ENCODE peak calls at places on chromosome 13, in four cellular contexts. G, W, L and X are unnamed samples.

GRCh38 chr13:105679832-105680231 is 855.6 kb downstream of the EFNB2 start:
- DNase-seq in L (no peak), W (no peak), G (no peak), X (no peak)

GRCh38 chr13:32086366-32086765 is 54.8 kb downstream of the FRY start:
- DNase-seq in G (peak), W (no peak), L (no peak), X (peak)

GRCh38 chr13:35978607-35979316 is 152.4 kb downstream of the DCLK1 start:
- DNase-seq in G (peak), W (no peak), L (peak), X (no peak)

GRCh38 chr13:46665630-46666482 is 112.9 kb downstream of the LRCH1 start:
- DNase-seq in L (no peak), G (no peak), W (no peak), X (no peak)

GRCh38 chr13:97026759-97027555 is 32.7 kb upstream of the OXGR1 start:
- DNase-seq in L (no peak), G (peak), W (no peak), X (no peak)

GRCh38 chr13:20803180-20803965 is 29.6 kb upstream of the EEF1AKMT1 start:
- DNase-seq in W (no peak), G (no peak), L (no peak), X (no peak)

GRCh38 chr13:40118337-40118736 is 462.9 kb downstream of the COG6 start:
- DNase-seq in W (no peak), G (no peak), L (no peak), X (no peak)

GRCh38 chr13:76954568-76954967 is 6.3 kb downstream of the ACOD1 start:
- DNase-seq in L (no peak), W (no peak), G (no peak), X (no peak)

GRCh38 chr13:23979361-23980159 is 82.3 kb upstream of the C1QTNF9B start:
- DNase-seq in L (peak), G (peak), W (peak), X (peak)

GRCh38 chr13:54614729-54615128 is 1586.1 kb downstream of the OLFM4 start:
- DNase-seq in G (no peak), W (no peak), L (no peak), X (no peak)

GRCh38 chr13:75776550-75776949 is 140.4 kb downstream of the LMO7 start:
- DNase-seq in G (no peak), L (no peak), W (no peak), X (no peak)

GRCh38 chr13:97659602-97660001 is 225.6 kb downstream of the RAP2A start:
- DNase-seq in G (peak), L (no peak), W (peak), X (no peak)

GRCh38 chr13:39913928-39914327 is 258.5 kb downstream of the COG6 start:
- DNase-seq in L (no peak), G (peak), W (no peak), X (no peak)

GRCh38 chr13:99996177-99996705 is 14.7 kb downstream of the ZIC2 start:
- DNase-seq in L (no peak), W (no peak), G (no peak), X (no peak)

GRCh38 chr13:99374169-99374991 is 67.2 kb upstream of the GPR183 start:
- DNase-seq in W (no peak), G (no peak), L (no peak), X (no peak)

GRCh38 chr13:39023316-39023715 is 14.6 kb downstream of the PROSER1 start:
- DNase-seq in G (peak), W (no peak), L (no peak), X (no peak)

GRCh38 chr13:99911965-99912566 is 59.5 kb downstream of the ZIC5 start:
- DNase-seq in G (no peak), L (no peak), W (no peak), X (no peak)

GRCh38 chr13:36029171-36029570 is 102.0 kb downstream of the DCLK1 start:
- DNase-seq in L (no peak), G (peak), W (no peak), X (no peak)

GRCh38 chr13:25213716-25214115 is 41.6 kb upstream of the AMER2 start:
- DNase-seq in L (no peak), W (no peak), G (no peak), X (no peak)

GRCh38 chr13:36548129-36548528 is 115.8 kb downstream of the CCNA1 start:
- DNase-seq in L (no peak), G (no peak), W (no peak), X (no peak)

GRCh38 chr13:80881495-80882482 is 540.9 kb upstream of the SPRY2 start:
- DNase-seq in L (no peak), W (no peak), G (peak), X (no peak)

GRCh38 chr13:113928701-113929627 is 44.9 kb downstream of the C13orf46 start:
- DNase-seq in G (peak), W (peak), L (no peak), X (peak)

GRCh38 chr13:102856603-102857002 is 10.8 kb downstream of the ERCC5 start:
- DNase-seq in G (peak), W (peak), L (no peak), X (no peak)

GRCh38 chr13:32195713-32196112 is 119.5 kb downstream of the ZAR1L start:
- DNase-seq in G (peak), L (no peak), W (no peak), X (no peak)

GRCh38 chr13:32135655-32136054 is 104.1 kb downstream of the FRY start:
- DNase-seq in W (no peak), L (no peak), G (peak), X (no peak)

GRCh38 chr13:82467626-82468025 is 1414.6 kb downstream of the SLITRK1 start:
- DNase-seq in W (no peak), G (no peak), L (no peak), X (no peak)

GRCh38 chr13:72537400-72537780 is 190.0 kb downstream of the MZT1 start:
- DNase-seq in W (no peak), G (no peak), L (no peak), X (no peak)

GRCh38 chr13:33728271-33729037 is 89.5 kb upstream of the RFC3 start:
- DNase-seq in G (peak), W (peak), L (no peak), X (no peak)

GRCh38 chr13:104106705-104107393 is 1040.6 kb upstream of the SLC10A2 start:
- DNase-seq in L (no peak), G (no peak), W (no peak), X (no peak)

GRCh38 chr13:48234652-48235099 is 1.7 kb downstream of the ITM2B start:
- DNase-seq in W (no peak), L (no peak), G (peak), X (no peak)

GRCh38 chr13:42047561-42048322 is 706 bp upstream of the DGKH start:
- DNase-seq in L (peak), G (peak), W (peak), X (no peak)

GRCh38 chr13:25981060-25981459 is 70.8 kb downstream of the SHISA2 start:
- DNase-seq in G (no peak), W (no peak), L (no peak), X (no peak)

GRCh38 chr13:20303636-20304035 is 71.5 kb upstream of the GJB6 start:
- DNase-seq in L (no peak), W (no peak), G (no peak), X (no peak)

GRCh38 chr13:113904411-113904810 is 40.5 kb upstream of the GAS6 start:
- DNase-seq in L (no peak), G (peak), W (peak), X (no peak)

GRCh38 chr13:109745702-109746101 is 40.7 kb downstream of the IRS2 start:
- DNase-seq in L (no peak), W (peak), G (no peak), X (no peak)

GRCh38 chr13:109748677-109749076 is 37.7 kb downstream of the IRS2 start:
- DNase-seq in L (no peak), G (no peak), W (no peak), X (no peak)

GRCh38 chr13:109749365-109749764 is 37.0 kb downstream of the IRS2 start:
- DNase-seq in W (no peak), L (no peak), G (no peak), X (no peak)

GRCh38 chr13:109746364-109746763 is 40.0 kb downstream of the IRS2 start:
- DNase-seq in G (no peak), W (no peak), L (no peak), X (no peak)

DNA sequence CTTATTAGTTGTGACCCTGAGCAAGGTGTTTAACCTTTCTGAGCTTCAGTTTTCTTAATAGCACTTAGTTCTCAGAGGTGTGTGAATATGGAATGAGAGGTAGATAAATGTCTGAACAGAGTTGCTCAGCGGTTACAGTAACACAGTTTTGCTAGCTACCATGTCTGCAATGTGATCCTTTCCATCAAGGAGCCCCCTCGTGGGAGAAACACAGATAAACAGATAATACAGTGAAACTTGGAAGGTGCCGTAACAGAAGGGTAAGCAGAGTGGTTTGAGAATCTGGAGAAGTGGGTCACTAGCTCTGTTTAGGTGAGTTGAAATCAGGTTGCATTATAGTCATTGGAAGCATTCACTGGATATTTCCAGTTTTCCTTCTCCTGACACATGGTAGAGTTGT is 38.9 kb downstream of the IRS2 start:
- DNase-seq in G (no peak), W (no peak), L (no peak), X (no peak)
- TF ChIP-seq CTCF in G (no peak), W (no peak), L (peak), X (no peak)

GRCh38 chr13:78137404-78138142 is 218.9 kb upstream of the EDNRB start:
- DNase-seq in W (peak), L (peak), G (peak), X (peak)
- TF ChIP-seq CTCF in W (peak), L (peak), G (peak), X (peak)

GRCh38 chr13:60226507-60226906 is 62.8 kb upstream of the DIAPH3 start:
- DNase-seq in L (no peak), G (peak), W (peak), X (peak)
- TF ChIP-seq CTCF in L (peak), G (no peak), W (peak), X (peak)

DNA sequence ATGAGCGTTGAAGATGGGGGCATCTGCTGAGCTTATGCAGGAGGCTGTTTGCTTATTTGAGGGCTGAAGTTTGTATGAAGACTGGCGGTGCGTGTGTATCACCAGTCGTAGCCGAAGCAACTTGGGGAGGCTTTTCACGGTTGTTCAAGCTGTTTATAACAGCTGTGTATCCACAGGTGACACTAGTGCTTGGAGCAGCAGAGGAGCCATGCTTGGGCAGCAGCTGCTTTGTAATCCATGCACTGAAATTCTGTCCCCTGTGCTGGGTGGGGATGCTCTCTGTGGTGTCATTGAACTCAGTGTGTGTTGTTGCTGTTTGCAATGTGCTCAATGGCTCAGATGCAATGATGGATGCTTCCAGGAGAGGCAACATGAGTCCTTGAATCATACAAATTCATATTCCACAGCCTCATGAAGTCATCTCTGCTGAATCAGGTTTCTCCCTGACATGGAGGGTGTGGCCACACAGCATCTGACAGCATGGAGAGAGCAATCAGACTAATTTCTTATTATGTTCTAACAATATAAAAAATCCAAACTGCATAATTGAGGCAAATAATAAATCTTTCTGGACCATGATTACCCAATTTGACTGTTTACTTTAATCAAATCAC is 18.8 kb upstream of the GTF3A start:
- DNase-seq in W (no peak), L (no peak), G (no peak), X (no peak)
- TF ChIP-seq CTCF in W (no peak), L (no peak), G (no peak), X (no peak)

GRCh38 chr13:110615322-110616102 is at the start of gene NAXD:
- DNase-seq in W (peak), G (peak), L (peak), X (peak)

GRCh38 chr13:110615005-110615321 is 382 bp upstream of the NAXD start:
- DNase-seq in G (no peak), W (no peak), L (no peak), X (no peak)

GRCh38 chr13:110617326-110618072 is 2.2 kb downstream of the NAXD start:
- DNase-seq in G (peak), W (peak), L (no peak), X (peak)

GRCh38 chr13:110618167-110618566 is 2.8 kb downstream of the NAXD start:
- DNase-seq in L (no peak), G (no peak), W (no peak), X (no peak)

GRCh38 chr13:110616103-110617101 is 1.1 kb downstream of the NAXD start:
- DNase-seq in W (peak), G (peak), L (no peak), X (peak)
- TF ChIP-seq CTCF in W (no peak), G (peak), L (no peak), X (peak)

DNA sequence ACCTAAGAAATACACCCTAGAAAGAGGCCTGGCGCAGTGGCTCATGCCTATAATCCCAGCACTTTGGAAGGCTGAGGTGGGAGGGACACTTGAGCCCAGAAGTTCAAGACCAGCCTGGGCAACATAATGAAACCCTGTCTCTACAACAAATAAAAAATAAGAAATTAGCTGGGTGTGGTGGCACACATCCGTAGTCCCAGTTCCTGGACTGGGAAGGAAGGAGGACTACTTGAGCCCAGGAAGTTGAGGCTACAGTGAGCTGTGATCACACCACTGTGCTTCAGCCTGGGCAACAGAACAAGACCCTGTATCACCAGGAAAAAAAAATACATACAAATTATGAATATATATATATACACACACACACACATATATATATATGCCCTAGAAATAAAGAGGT is 42.7 kb downstream of the PHF11 start:
- DNase-seq in L (no peak), W (no peak), G (no peak), X (no peak)
- TF ChIP-seq CTCF in L (no peak), W (no peak), G (no peak), X (no peak)

DNA sequence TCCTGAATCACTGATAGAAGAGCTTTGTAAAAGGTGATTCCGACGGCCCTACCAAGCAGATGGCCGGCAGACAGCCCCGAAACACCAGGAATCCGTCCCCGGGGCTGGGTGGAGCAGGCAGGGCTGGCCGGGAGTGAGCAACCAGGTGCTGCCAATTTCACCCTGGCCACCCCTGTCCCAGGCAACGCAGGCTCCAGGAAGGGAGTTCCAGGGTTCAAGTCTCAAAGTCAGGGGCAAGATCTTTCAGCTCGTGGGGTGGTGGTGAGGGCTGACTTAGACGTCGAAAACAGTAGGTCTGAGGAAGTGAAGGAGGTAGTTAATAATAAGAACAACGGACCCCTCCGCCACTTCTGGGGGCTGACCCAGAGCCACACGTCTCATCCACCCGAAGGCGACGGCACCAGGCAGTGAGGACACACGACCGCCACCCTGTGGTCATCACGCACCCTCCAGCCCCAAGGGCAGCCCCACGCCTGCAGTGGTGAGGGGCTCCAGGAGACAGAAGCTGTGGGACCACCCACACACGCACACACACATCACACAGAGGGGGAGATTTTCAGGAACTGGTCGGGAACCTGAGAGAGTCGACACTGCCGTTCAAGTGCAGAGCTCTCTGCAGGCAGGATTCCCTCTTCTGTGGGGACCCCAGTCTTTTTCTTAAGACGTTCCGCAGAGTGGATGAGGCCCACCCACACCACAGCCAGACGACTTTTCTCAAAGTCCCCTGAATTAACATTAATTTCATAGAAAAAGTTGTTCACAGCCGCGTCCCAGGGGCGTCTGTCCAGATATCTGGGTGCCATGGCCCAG is 67.2 kb downstream of the SPACA7 start:
- DNase-seq in G (no peak), L (peak), W (no peak), X (no peak)
- TF ChIP-seq CTCF in G (peak), L (no peak), W (no peak), X (peak)